ENCODE peak calls at places on chromosomes 5 and 9, in nine cellular contexts. K, F, A, W, S, N, X, P and I are unnamed samples. For H4K20me1, the result is how much of the 10 kb centered on the place peaks cover.

GRCh38 chr9:134181648-134182034 is 17.3 kb upstream of the RNU6ATAC start:
- DNase-seq in K (no peak), F (no peak), A (no peak), W (no peak), S (no peak), N (no peak), X (no peak), P (no peak), I (peak)

GRCh38 chr5:135027699-135028615 is 6.1 kb downstream of the PITX1 start:
- DNase-seq in K (no peak), F (peak), A (no peak), W (peak), S (no peak), N (peak), X (no peak), P (no peak), I (no peak)

GRCh38 chr5:133399247-133399891 is 213.0 kb downstream of the FSTL4 start:
- DNase-seq in K (no peak), F (no peak), A (no peak), W (no peak), S (no peak), N (no peak), X (no peak), P (no peak), I (no peak)

GRCh38 chr5:55030676-55031445 is 6.8 kb downstream of the GZMK start:
- DNase-seq in K (no peak), F (no peak), A (no peak), W (no peak), S (no peak), N (peak), X (no peak), P (no peak), I (no peak)

GRCh38 chr5:120415985-120416384 is 48.1 kb upstream of the PRR16 start:
- DNase-seq in K (no peak), F (no peak), A (no peak), W (peak), S (peak), N (no peak), X (no peak), P (no peak), I (no peak)

GRCh38 chr5:169164481-169164925 is 136.4 kb downstream of the SLIT3 start:
- DNase-seq in K (no peak), F (no peak), A (no peak), W (peak), S (peak), N (peak), X (no peak), P (peak), I (no peak)

GRCh38 chr9:78905387-78905786 is 608.5 kb downstream of the PSAT1 start:
- DNase-seq in K (no peak), F (no peak), A (no peak), W (no peak), S (no peak), N (no peak), X (no peak), P (no peak), I (no peak)

GRCh38 chr9:109192732-109193361 is 25.8 kb upstream of the FRRS1L start:
- DNase-seq in K (peak), F (peak), A (no peak), W (peak), S (peak), N (peak), X (peak), P (peak), I (no peak)

GRCh38 chr9:92774274-92774673 is 9.6 kb upstream of the BICD2 start:
- DNase-seq in K (no peak), F (no peak), A (no peak), W (no peak), S (peak), N (no peak), X (no peak), P (peak), I (no peak)

GRCh38 chr5:160905285-160905684 is 53.3 kb upstream of the ATP10B start:
- DNase-seq in K (no peak), F (no peak), A (no peak), W (no peak), S (no peak), N (no peak), X (no peak), P (no peak), I (no peak)

GRCh38 chr5:165617491-165617890 is 2112.1 kb downstream of the MAT2B start:
- DNase-seq in K (no peak), F (no peak), A (no peak), W (no peak), S (no peak), N (no peak), X (no peak), P (no peak), I (no peak)

GRCh38 chr9:76266649-76267627 is 127.3 kb downstream of the RFK start:
- DNase-seq in K (no peak), F (no peak), A (no peak), W (no peak), S (no peak), N (peak), X (peak), P (no peak), I (no peak)

GRCh38 chr5:6823996-6824395 is 110.8 kb downstream of the TENT4A start:
- DNase-seq in K (no peak), F (no peak), A (no peak), W (no peak), S (peak), N (no peak), X (no peak), P (no peak), I (no peak)

GRCh38 chr9:16213781-16214515 is 656.5 kb downstream of the BNC2 start:
- DNase-seq in K (no peak), F (no peak), A (no peak), W (no peak), S (peak), N (no peak), X (peak), P (peak), I (no peak)

GRCh38 chr9:93303806-93304573 is 120.1 kb downstream of the WNK2 start:
- DNase-seq in K (no peak), F (peak), A (no peak), W (no peak), S (no peak), N (no peak), X (no peak), P (no peak), I (no peak)

GRCh38 chr5:96492654-96493053 is 59.6 kb upstream of the PCSK1 start:
- DNase-seq in K (no peak), F (peak), A (no peak), W (no peak), S (peak), N (no peak), X (no peak), P (peak), I (no peak)

GRCh38 chr5:67338416-67338815 is 141.8 kb upstream of the CD180 start:
- DNase-seq in K (no peak), F (no peak), A (no peak), W (no peak), S (no peak), N (no peak), X (no peak), P (peak), I (no peak)

DNA sequence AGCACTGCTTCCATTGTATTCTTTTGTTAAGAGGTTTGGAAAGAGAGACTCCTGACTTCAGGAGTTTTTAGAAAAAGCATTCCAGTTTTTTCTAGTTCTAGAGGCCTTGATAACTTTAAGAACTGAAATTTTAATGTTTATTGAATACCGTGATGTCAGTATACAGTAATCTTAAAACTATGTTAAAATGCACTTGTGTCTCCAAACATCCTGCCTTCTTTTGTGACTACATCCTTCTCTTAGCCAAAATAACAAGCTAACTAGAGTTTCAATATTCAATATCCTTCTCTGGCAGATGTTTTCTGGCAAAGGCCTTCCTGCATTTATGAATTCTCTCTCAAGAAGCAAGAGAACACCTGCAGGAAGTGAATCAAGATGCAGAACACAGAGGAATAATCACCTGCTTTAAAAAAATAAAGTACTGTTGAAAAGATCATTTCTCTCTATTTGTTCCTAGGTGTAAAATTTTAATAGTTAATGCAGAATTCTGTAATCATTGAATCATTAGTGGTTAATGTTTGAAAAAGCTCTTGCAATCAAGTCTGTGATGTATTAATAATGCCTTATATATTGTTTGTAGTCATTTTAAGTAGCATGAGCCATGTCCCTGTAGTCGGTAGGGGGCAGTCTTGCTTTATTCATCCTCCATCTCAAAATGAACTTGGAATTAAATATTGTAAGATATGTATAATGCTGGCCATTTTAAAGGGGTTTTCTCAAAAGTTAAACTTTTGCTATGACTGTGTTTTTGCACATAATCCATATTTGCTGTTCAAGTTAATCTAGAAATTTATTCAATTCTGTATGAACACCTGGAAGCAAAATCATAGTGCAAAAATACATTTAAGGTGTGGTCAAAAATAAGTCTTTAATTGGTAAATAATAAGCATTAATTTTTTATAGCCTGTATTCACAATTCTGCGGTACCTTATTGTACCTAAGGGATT is 43.1 kb downstream of the NDFIP1 start:
- DNase-seq in K (peak), F (peak), A (peak), W (peak), S (peak), N (peak), X (peak), P (peak), I (peak)
- TF ChIP-seq EZH2phosphoT487 in K (no peak), F (no peak), A (no peak), W (no peak), S (no peak), N (no peak), X (no peak), P (no peak), I (no peak)

GRCh38 chr5:181149806-181150733 is 2.7 kb downstream of the OR2V2 start:
- DNase-seq in K (no peak), F (no peak), A (peak), W (no peak), S (no peak), N (no peak), X (no peak), P (no peak), I (peak)

GRCh38 chr5:181140766-181141165 is 6.6 kb upstream of the OR2V2 start:
- DNase-seq in K (no peak), F (no peak), A (no peak), W (no peak), S (no peak), N (no peak), X (no peak), P (no peak), I (no peak)

GRCh38 chr5:181142054-181142453 is 5.3 kb upstream of the OR2V2 start:
- DNase-seq in K (no peak), F (no peak), A (no peak), W (no peak), S (no peak), N (no peak), X (no peak), P (no peak), I (no peak)

GRCh38 chr5:181149355-181149754 is 2.0 kb downstream of the OR2V2 start:
- DNase-seq in K (no peak), F (no peak), A (no peak), W (no peak), S (peak), N (no peak), X (no peak), P (no peak), I (no peak)

DNA sequence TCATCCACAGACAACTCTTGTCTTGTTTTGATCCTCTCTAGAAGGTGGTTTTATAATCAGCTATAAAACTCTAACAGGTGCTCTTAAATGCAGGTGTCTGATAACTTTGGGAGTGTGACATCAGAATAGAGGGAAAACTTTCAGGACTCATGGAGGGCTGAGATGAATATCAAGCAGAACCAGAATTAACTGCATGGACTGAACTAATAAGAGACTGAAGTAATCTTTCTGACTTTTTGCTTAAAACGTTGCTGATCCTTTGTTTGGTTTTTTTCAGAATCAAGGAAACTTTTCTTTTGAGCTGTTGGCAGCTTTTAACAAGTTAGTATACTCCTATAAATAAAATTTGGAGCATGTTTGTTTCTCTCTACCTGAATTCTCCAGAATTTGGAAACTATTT is 2.3 kb upstream of the OR2V2 start:
- DNase-seq in K (no peak), F (no peak), A (no peak), W (no peak), S (no peak), N (no peak), X (no peak), P (no peak), I (no peak)
- H2AFZ ChIP-seq in K (no peak), F (no peak), A (no peak), W (no peak), S (no peak), N (no peak), X (no peak), P (no peak), I (no peak)

DNA sequence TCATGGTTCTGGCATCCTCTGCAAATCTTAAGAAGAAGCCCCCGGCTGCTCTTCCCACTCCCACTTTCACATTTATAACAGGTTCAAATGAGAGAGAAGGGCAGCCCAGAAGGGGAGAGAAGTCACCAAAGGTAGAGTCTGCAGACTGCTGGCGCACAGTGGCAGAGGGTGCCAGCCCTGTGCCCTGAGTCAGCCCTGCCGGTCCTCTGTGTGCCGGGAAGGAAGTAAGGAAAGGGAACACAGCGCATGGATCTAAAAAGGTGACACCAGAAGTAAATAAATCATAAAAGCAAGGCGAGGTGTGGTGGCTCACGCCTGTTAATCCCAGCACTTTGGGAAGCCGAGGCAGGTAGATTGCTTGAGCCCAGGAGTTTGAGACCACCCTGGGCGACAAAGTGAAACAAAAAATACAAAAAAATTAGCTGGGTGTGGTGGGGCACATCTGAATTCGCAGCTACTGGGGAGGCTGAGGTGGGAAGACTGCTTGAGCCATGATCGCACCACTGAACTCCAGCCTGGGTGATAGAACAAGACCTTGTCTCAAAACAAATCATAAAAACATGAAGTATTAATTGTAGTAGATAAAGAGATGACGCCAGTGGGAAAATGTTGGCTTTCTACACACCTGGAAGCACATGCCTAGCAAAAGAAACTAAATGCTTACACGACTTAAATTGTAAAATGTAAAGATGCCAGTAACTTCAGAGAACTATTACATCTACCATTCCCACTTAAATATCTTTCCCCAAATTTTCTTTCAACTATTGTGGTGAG is 29.9 kb downstream of the RNF130 start:
- DNase-seq in K (no peak), F (no peak), A (no peak), W (no peak), S (no peak), N (no peak), X (no peak), P (no peak), I (no peak)
- H4K20me1 ChIP-seq in K (under half), F (under half), A (under half), W (under half), S (under half), N (half or more), X (under half), P (under half), I (under half)

GRCh38 chr5:15421798-15422456 is 78.1 kb upstream of the FBXL7 start:
- DNase-seq in K (no peak), F (no peak), A (no peak), W (no peak), S (no peak), N (no peak), X (no peak), P (no peak), I (no peak)
- TF ChIP-seq EZH2phosphoT487 in K (no peak), F (no peak), A (no peak), W (no peak), S (no peak), N (no peak), X (no peak), P (no peak), I (no peak)